ENCODE peak calls at places on chromosome 6, in six cellular contexts. A is GM23248, T is pancreas, V is ascending aorta, M is adipocyte, F is stomach. O is an unnamed sample.

GRCh38 chr6:33313105-33313708 is 671 bp downstream of the TAPBP start:
- DNase-seq in F (peak; percentile 46), M (peak; percentile 60), A (peak; percentile 80), T (peak; percentile 79), V (no peak), O (peak; percentile 40)

GRCh38 chr6:43246301-43247114 is 3.2 kb downstream of the TTBK1 start:
- DNase-seq in M (no peak), V (no peak), T (no peak), A (no peak), F (peak; percentile 69), O (no peak)

GRCh38 chr6:131368077-131368911 is 204.7 kb upstream of the ARG1 start:
- DNase-seq in A (peak; percentile 76), M (peak; percentile 78), V (no peak), T (peak; percentile 70), F (peak; percentile 80), O (peak; percentile 94)

GRCh38 chr6:84119277-84119676 is 85.7 kb downstream of the MRAP2 start:
- DNase-seq in A (no peak), V (no peak), M (no peak), T (no peak), F (no peak), O (no peak)

GRCh38 chr6:145669627-145670034 is 65.7 kb downstream of the EPM2A start:
- DNase-seq in M (peak; percentile 60), A (peak; percentile 64), T (no peak), F (no peak), V (no peak), O (peak; percentile 61)

GRCh38 chr6:120584111-120584760 is 750.0 kb downstream of the TBC1D32 start:
- DNase-seq in A (no peak), V (no peak), F (no peak), T (no peak), M (no peak), O (no peak)

GRCh38 chr6:167405778-167406532 is 81.1 kb downstream of the TTLL2 start:
- DNase-seq in T (no peak), F (no peak), M (no peak), A (no peak), V (no peak), O (no peak)

GRCh38 chr6:72844614-72845013 is 222.8 kb downstream of the KCNQ5 start:
- DNase-seq in A (no peak), T (no peak), M (no peak), F (no peak), V (no peak), O (no peak)

GRCh38 chr6:99066041-99066440 is 118.3 kb upstream of the FBXL4 start:
- DNase-seq in A (no peak), F (no peak), T (no peak), M (no peak), V (no peak), O (no peak)

GRCh38 chr6:106670236-106670635 is 40.9 kb downstream of the QRSL1 start:
- DNase-seq in A (no peak), T (no peak), M (no peak), V (no peak), F (no peak), O (peak; percentile 14)
- H3K4me1 ChIP-seq in A (no peaks in the 10 kb centered on the region), T (no peaks in the 10 kb centered on the region), M (no peaks in the 10 kb centered on the region), V (no peaks in the 10 kb centered on the region), F (no peaks in the 10 kb centered on the region), O (peaks cover 15% of the 10 kb centered on the region)

GRCh38 chr6:104600659-104600971 is 259.1 kb downstream of the HACE1 start:
- DNase-seq in T (no peak), M (no peak), F (no peak), A (no peak), V (no peak), O (no peak)
- H3K4me3 ChIP-seq in T (no peak overlapping the region), M (peak overlapping the region; percentile 68), F (no peak overlapping the region), A (no peak overlapping the region), V (no peak overlapping the region), O (no peak overlapping the region)

GRCh38 chr6:36068603-36069002 is 41.0 kb downstream of the MAPK14 start:
- DNase-seq in T (no peak), F (no peak), V (no peak), M (no peak), A (no peak), O (no peak)

GRCh38 chr6:36068012-36068392 is 40.4 kb downstream of the MAPK14 start:
- DNase-seq in F (no peak), V (no peak), T (no peak), M (no peak), A (no peak), O (no peak)

GRCh38 chr6:36071281-36071680 is 43.7 kb downstream of the MAPK14 start:
- DNase-seq in F (no peak), A (no peak), M (no peak), T (no peak), V (no peak), O (no peak)

GRCh38 chr6:36070252-36070651 is 42.6 kb downstream of the MAPK14 start:
- DNase-seq in V (no peak), M (no peak), T (no peak), F (no peak), A (no peak), O (no peak)

GRCh38 chr6:36069573-36069972 is 42.0 kb downstream of the MAPK14 start:
- DNase-seq in A (no peak), T (no peak), F (no peak), V (no peak), M (no peak), O (no peak)
- H3K4me1 ChIP-seq in A (peaks cover 28% of the 10 kb centered on the region), T (peaks cover 32% of the 10 kb centered on the region), F (peaks cover 53% of the 10 kb centered on the region), V (peaks cover 16% of the 10 kb centered on the region), M (peaks cover 47% of the 10 kb centered on the region), O (peaks cover 8% of the 10 kb centered on the region)

DNA sequence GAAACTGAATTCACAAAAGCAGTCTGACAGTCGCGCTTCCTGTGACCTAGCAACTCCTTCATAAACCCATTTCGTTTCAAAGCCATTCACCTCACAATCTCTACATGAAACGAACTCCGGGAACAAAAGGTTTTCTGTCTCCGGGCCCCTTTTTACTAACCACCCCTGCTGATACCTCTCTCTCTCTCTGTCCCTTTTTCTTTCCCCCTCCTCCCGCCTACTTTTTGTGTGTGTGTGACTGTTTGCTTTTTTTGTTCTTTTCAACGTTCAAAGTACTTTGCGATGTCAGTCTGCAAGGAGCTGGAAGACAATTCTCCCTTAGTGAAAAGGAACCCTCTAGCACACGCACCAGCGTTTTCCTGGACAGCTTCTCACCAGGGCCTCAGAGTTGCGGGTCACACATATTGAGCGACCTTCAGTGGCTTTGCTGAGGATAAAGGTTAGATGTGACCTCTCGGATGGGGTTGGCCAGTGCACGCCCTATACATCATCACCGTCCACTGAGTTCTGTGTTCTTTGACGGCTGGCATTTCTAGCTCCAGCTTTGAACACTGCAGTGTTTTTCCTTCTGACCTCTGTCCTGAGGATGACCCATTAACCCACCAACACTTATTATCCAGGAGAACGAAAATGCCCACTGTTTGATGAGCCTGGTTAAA is 629 bp upstream of the NEDD9 start:
- DNase-seq in A (peak; percentile 44), T (no peak), V (no peak), F (no peak), M (no peak), O (no peak)
- H3K4me3 ChIP-seq in A (peak overlapping the region; percentile 82), T (peak overlapping the region; percentile 32), V (peak overlapping the region; percentile 98), F (peak overlapping the region; percentile 58), M (peak overlapping the region; percentile 92), O (peak overlapping the region; percentile 60)

GRCh38 chr6:41726876-41727275 is 8.5 kb downstream of the TFEB start:
- DNase-seq in V (no peak), T (no peak), A (no peak), F (no peak), M (no peak), O (no peak)
- H3K4me1 ChIP-seq in V (peaks cover 38% of the 10 kb centered on the region), T (no peaks in the 10 kb centered on the region), A (peaks cover 18% of the 10 kb centered on the region), F (peaks cover 40% of the 10 kb centered on the region), M (peaks cover 38% of the 10 kb centered on the region), O (peaks cover 34% of the 10 kb centered on the region)

GRCh38 chr6:35497571-35498406 is 910 bp upstream of the TEAD3 start:
- DNase-seq in M (peak; percentile 93), V (no peak), A (peak; percentile 78), T (peak; percentile 73), F (peak; percentile 56), O (peak; percentile 51)
- H3K4me3 ChIP-seq in M (peak overlapping the region; percentile 81), V (peak overlapping the region; percentile 96), A (peak overlapping the region; percentile 82), T (peak overlapping the region; percentile 86), F (peak overlapping the region; percentile 88), O (peak overlapping the region; percentile 71)